ENCODE peak calls at places on chromosomes 7 and 10, in seven cellular contexts. Z, H, G, U, I, Y and N are unnamed samples.

GRCh38 chr10:111112333-111112732 is 35.5 kb downstream of the ADRA2A start:
- DNase-seq in Z (no peak), H (no peak), G (no peak), U (no peak), I (no peak), Y (no peak), N (no peak)

GRCh38 chr7:31327071-31327470 is 13.5 kb downstream of the NEUROD6 start:
- DNase-seq in Z (no peak), H (no peak), G (no peak), U (no peak), I (no peak), Y (peak), N (no peak)

GRCh38 chr10:95273393-95274312 is 17.1 kb downstream of the PDLIM1 start:
- DNase-seq in Z (peak), H (no peak), G (no peak), U (peak), I (peak), Y (peak), N (peak)

GRCh38 chr7:151785681-151785965 is 91.3 kb downstream of the PRKAG2 start:
- DNase-seq in Z (no peak), H (no peak), G (no peak), U (no peak), I (no peak), Y (no peak), N (no peak)

GRCh38 chr7:110922906-110923305 is 168.0 kb upstream of the LRRN3 start:
- DNase-seq in Z (no peak), H (no peak), G (no peak), U (peak), I (no peak), Y (no peak), N (peak)

GRCh38 chr10:113958631-113959382 is 84.9 kb upstream of the ADRB1 start:
- DNase-seq in Z (peak), H (peak), G (peak), U (peak), I (peak), Y (peak), N (peak)

GRCh38 chr7:12670759-12671545 is 16.5 kb upstream of the ARL4A start:
- DNase-seq in Z (no peak), H (no peak), G (no peak), U (no peak), I (no peak), Y (no peak), N (no peak)

GRCh38 chr7:150787321-150788281 is 12.6 kb downstream of the TMEM176B start:
- DNase-seq in Z (no peak), H (no peak), G (no peak), U (peak), I (no peak), Y (peak), N (no peak)

GRCh38 chr10:131726460-131726861 is 174.3 kb upstream of the PPP2R2D start:
- DNase-seq in Z (no peak), H (no peak), G (no peak), U (no peak), I (no peak), Y (peak), N (no peak)

GRCh38 chr10:110172155-110172554 is 35.2 kb upstream of the MXI1 start:
- DNase-seq in Z (no peak), H (no peak), G (no peak), U (no peak), I (peak), Y (no peak), N (no peak)

GRCh38 chr10:17206210-17206709 is 4.8 kb upstream of the TRDMT1 start:
- DNase-seq in Z (no peak), H (no peak), G (no peak), U (peak), I (no peak), Y (no peak), N (peak)

DNA sequence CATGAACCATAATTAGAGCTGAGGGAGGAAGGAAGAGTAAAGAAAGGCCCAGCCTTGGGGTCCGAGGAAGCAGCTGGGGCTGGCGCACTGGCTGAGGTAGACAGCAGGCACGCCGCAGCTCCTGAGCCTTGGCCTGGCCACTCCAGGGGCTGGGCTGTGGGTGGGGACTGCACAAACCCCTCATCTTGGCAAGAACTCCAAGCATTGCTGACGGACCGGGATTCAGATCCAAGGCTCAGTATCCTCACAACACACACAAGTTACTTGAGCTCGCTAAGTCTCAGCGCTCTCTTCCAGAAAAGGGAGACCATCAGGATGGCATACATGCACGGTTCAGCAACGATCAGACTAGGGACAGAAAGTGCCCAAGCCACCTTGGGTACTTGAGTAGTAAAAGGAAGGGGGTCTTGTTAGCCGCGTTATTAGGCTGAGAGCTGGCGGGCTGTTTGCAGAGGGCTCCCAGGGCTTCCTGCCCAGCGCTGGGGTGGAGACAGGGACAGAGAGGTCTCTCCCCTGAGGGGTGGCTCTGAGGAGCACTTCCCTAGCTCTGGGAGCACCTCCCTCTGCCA is 4.5 kb downstream of the TNS3 start:
- DNase-seq in Z (no peak), H (no peak), G (no peak), U (no peak), I (no peak), Y (no peak), N (no peak)
- H3K4me3 ChIP-seq in Z (no peak), H (no peak), G (no peak), U (no peak), I (no peak), Y (no peak), N (no peak)

GRCh38 chr10:21920633-21921032 is 82.9 kb downstream of the DNAJC1 start:
- DNase-seq in Z (no peak), H (no peak), G (no peak), U (no peak), I (no peak), Y (no peak), N (no peak)

GRCh38 chr10:21919906-21920305 is 83.6 kb downstream of the DNAJC1 start:
- DNase-seq in Z (no peak), H (no peak), G (no peak), U (peak), I (no peak), Y (no peak), N (peak)

GRCh38 chr10:21924511-21924910 is 79.0 kb downstream of the DNAJC1 start:
- DNase-seq in Z (no peak), H (no peak), G (no peak), U (no peak), I (no peak), Y (no peak), N (no peak)

DNA sequence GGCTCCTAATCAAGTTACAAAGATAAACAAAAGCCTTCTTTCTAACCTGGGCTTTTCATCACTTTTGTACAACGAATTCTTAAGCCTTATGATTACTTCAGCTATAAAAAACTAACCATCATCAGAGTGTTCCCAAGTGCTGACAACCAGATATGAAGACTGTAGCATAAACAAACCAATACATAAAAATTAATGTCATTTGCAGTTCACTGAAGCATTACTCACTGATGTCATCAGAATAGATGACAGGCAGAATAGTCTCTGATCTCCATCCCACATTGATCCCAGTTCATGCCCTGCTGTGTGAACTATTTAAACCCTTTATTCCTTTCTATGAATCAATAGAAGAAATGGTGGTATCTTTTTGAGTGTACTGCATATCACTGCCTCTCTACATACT is 84.4 kb downstream of the DNAJC1 start:
- DNase-seq in Z (no peak), H (no peak), G (no peak), U (no peak), I (no peak), Y (no peak), N (no peak)
- TF ChIP-seq CTCF in Z (no peak), H (no peak), G (no peak), U (no peak), I (no peak), Y (no peak), N (no peak)

GRCh38 chr10:37572206-37572605 is 285.2 kb downstream of the ZNF248 start:
- DNase-seq in Z (no peak), H (no peak), G (no peak), U (no peak), I (no peak), Y (no peak), N (no peak)

GRCh38 chr10:37563107-37563714 is 294.2 kb downstream of the ZNF248 start:
- DNase-seq in Z (no peak), H (no peak), G (no peak), U (no peak), I (no peak), Y (no peak), N (no peak)

GRCh38 chr10:37563715-37564108 is 293.7 kb downstream of the ZNF248 start:
- DNase-seq in Z (no peak), H (no peak), G (no peak), U (no peak), I (no peak), Y (no peak), N (no peak)

DNA sequence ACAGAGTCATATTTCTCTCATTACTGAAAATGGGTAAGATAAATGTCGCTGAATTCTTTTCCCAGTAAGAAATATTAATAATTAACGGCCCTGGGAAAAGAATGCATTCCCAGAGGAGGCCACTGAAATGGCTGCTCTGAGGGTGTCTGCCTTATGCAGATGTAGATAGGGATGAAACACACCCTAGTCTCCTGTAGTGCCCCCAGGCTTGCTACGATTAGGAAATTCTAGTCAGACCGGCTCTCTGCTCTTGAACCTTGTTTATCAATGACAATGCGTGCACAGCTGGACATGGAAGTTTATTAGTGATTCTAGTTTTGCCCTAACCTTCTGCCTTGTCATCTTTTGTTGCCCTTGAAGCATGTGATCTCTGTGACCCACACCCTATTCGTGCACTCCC is 291.1 kb downstream of the ZNF248 start:
- DNase-seq in Z (no peak), H (no peak), G (no peak), U (no peak), I (no peak), Y (no peak), N (no peak)
- H3K4me3 ChIP-seq in Z (no peak), H (no peak), G (no peak), U (no peak), I (no peak), Y (no peak), N (no peak)

DNA sequence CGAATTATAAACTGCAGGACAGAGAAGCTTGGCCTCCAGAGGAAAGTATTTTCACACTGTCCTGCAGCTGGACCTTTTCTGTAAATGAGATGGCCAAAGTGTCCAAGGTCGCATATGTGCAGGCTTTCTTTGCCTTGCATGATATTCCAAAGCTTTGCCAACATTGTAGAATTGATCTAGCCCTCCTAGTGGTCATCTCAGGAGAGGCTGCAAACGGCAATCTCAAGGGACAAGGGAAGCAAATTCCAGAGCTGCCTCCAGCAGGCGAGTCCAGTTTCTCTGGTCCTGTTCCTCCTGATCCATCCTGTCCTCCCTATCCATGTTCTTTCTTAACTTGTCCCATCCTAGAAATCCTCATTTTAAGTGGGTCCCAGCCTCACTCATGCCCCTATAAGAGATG is 373.4 kb upstream of the PCDH15 start:
- DNase-seq in Z (no peak), H (no peak), G (no peak), U (no peak), I (no peak), Y (no peak), N (no peak)
- TF ChIP-seq CTCF in Z (no peak), H (no peak), G (no peak), U (no peak), I (no peak), Y (no peak), N (no peak)

GRCh38 chr7:64313740-64314491 is at the start of gene ZNF736:
- DNase-seq in Z (peak), H (peak), G (no peak), U (peak), I (no peak), Y (no peak), N (peak)
- H3K4me3 ChIP-seq in Z (peak), H (peak), G (no peak), U (peak), I (no peak), Y (no peak), N (peak)

DNA sequence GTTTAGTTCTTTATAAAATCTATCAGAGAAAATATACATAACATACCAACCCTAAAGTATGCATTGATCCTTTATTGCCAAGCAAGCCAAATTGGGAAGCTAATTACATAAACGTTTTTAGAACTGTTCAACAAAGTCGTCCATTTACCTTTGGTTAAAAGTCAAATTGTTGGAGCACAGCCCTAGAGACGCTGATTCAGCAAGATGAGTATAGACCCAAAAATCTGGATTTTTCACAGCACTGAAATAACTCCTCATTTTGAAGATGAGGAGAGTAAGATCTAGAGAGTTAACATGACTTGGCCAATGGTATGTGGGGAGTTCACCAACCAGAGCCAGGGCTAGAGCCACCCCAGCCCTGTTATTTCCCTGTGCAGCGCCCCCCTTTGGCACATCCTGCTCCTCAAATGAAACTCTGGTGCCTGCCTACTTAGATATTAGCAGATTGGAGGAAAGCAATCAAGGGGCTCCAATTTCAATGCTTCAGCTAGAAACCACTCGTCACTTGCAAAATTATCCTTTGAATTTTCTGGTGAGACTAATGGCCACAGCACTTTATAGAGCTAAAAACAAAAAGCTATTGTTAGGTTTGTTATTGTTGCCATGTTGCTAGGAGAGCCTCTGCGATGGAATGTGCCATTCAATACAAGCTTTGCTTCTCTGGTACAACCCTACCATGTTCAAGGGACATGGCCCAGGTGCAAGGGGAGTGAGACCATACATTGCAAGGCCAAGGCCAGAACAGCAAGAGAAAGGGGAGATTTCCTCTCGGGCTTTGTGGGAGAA is 132.6 kb upstream of the ZEB1 start:
- DNase-seq in Z (no peak), H (no peak), G (peak), U (peak), I (no peak), Y (no peak), N (peak)
- TF ChIP-seq CTCF in Z (no peak), H (no peak), G (peak), U (no peak), I (no peak), Y (no peak), N (no peak)

GRCh38 chr7:26397786-26398435 is 106.2 kb downstream of the SNX10 start:
- DNase-seq in Z (no peak), H (peak), G (no peak), U (no peak), I (peak), Y (peak), N (peak)
- H3K4me3 ChIP-seq in Z (peak), H (peak), G (peak), U (peak), I (peak), Y (peak), N (peak)

DNA sequence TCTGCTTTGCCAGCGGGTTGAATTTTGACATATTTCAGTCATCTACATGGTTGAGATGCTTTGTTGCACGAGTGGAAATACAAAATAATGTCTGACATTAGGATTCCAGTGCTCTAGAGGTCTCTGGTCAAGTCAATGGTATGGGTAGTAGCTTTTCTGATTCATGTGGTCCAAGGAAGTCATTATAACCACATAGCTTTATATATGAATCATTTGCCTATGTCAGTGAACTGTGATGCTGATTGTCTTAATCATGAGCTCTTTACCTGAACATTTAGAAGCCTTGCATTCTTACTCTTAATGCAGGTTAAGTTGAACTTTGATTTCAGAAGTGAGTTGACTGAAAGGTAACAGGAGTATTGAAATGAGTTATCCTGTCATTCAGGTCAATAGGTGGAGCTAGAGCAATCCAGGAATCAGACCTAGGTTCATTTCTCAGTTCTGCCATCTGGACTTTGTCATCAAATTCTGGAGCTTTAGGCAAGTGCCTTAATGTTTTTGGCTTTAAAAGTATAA is 3.3 kb downstream of the MAPK8 start:
- DNase-seq in Z (no peak), H (no peak), G (peak), U (peak), I (peak), Y (peak), N (peak)
- TF ChIP-seq CTCF in Z (no peak), H (no peak), G (no peak), U (peak), I (peak), Y (peak), N (no peak)

GRCh38 chr7:8159595-8159994 is 102.4 kb downstream of the ICA1 start:
- DNase-seq in Z (no peak), H (no peak), G (no peak), U (no peak), I (no peak), Y (no peak), N (no peak)
- H3K4me3 ChIP-seq in Z (no peak), H (no peak), G (no peak), U (no peak), I (no peak), Y (no peak), N (no peak)

GRCh38 chr7:36755484-36755883 is 31.2 kb upstream of the AOAH start:
- DNase-seq in Z (no peak), H (no peak), G (no peak), U (no peak), I (no peak), Y (no peak), N (no peak)
- TF ChIP-seq CTCF in Z (no peak), H (no peak), G (no peak), U (no peak), I (no peak), Y (no peak), N (no peak)